ENCODE peak calls at places on chromosomes 7 and 10, in five cellular contexts. One of them, this sample, is unnamed.

GRCh38 chr7:36400606-36401005 is 10.9 kb downstream of the ANLN start:
- DNase-seq in HFF-Myc: no peak
- DNase-seq in GM20000: no peak
- DNase-seq in right lobe of liver: no peak
- DNase-seq in BE2C: no peak
- DNase-seq in this sample: peak

GRCh38 chr7:19404912-19405329 is 259.7 kb upstream of the FERD3L start:
- DNase-seq in HFF-Myc: peak
- DNase-seq in BE2C: no peak
- DNase-seq in right lobe of liver: no peak
- DNase-seq in GM20000: no peak
- DNase-seq in this sample: peak

GRCh38 chr10:15348579-15348978 is 22.5 kb downstream of the FAM171A1 start:
- DNase-seq in GM20000: no peak
- DNase-seq in right lobe of liver: no peak
- DNase-seq in HFF-Myc: no peak
- DNase-seq in BE2C: no peak
- DNase-seq in this sample: no peak

GRCh38 chr10:98519936-98520335 is 73.2 kb upstream of the HPS1 start:
- DNase-seq in BE2C: no peak
- DNase-seq in GM20000: no peak
- DNase-seq in right lobe of liver: no peak
- DNase-seq in HFF-Myc: no peak
- DNase-seq in this sample: no peak

GRCh38 chr10:110845756-110846620 is 25.7 kb upstream of the PDCD4 start:
- DNase-seq in right lobe of liver: peak
- DNase-seq in GM20000: no peak
- DNase-seq in BE2C: peak
- DNase-seq in HFF-Myc: no peak
- DNase-seq in this sample: no peak

GRCh38 chr10:88960854-88961253 is 8.3 kb upstream of the ACTA2 start:
- DNase-seq in right lobe of liver: no peak
- DNase-seq in HFF-Myc: no peak
- DNase-seq in GM20000: no peak
- DNase-seq in BE2C: no peak
- DNase-seq in this sample: no peak

GRCh38 chr7:16063241-16063640 is 358.1 kb downstream of the CRPPA start:
- DNase-seq in BE2C: no peak
- DNase-seq in right lobe of liver: no peak
- DNase-seq in GM20000: no peak
- DNase-seq in HFF-Myc: peak
- DNase-seq in this sample: no peak

GRCh38 chr7:44561962-44562621 is 11.6 kb downstream of the DDX56 start:
- DNase-seq in BE2C: no peak
- DNase-seq in GM20000: no peak
- DNase-seq in right lobe of liver: peak
- DNase-seq in HFF-Myc: peak
- DNase-seq in this sample: peak

GRCh38 chr10:48444861-48445841 is 138.7 kb downstream of the MAPK8 start:
- DNase-seq in BE2C: peak
- DNase-seq in GM20000: no peak
- DNase-seq in HFF-Myc: no peak
- DNase-seq in right lobe of liver: no peak
- DNase-seq in this sample: peak

GRCh38 chr7:86908948-86909347 is 150.5 kb downstream of the ELAPOR2 start:
- DNase-seq in GM20000: no peak
- DNase-seq in HFF-Myc: no peak
- DNase-seq in BE2C: no peak
- DNase-seq in right lobe of liver: no peak
- DNase-seq in this sample: no peak

GRCh38 chr10:75514830-75515229 is 83.4 kb downstream of the LRMDA start:
- DNase-seq in GM20000: no peak
- DNase-seq in HFF-Myc: no peak
- DNase-seq in BE2C: no peak
- DNase-seq in right lobe of liver: no peak
- DNase-seq in this sample: no peak

GRCh38 chr10:129872001-129872400 is 92.1 kb downstream of the EBF3 start:
- DNase-seq in GM20000: no peak
- DNase-seq in right lobe of liver: no peak
- DNase-seq in HFF-Myc: no peak
- DNase-seq in BE2C: no peak
- DNase-seq in this sample: no peak

GRCh38 chr7:74026406-74027123 is 1.4 kb upstream of the ELN start:
- DNase-seq in right lobe of liver: peak
- DNase-seq in GM20000: peak
- DNase-seq in HFF-Myc: no peak
- DNase-seq in BE2C: peak
- DNase-seq in this sample: peak

GRCh38 chr10:121610798-121611325 is 12.6 kb upstream of the FGFR2 start:
- DNase-seq in GM20000: no peak
- DNase-seq in HFF-Myc: peak
- DNase-seq in right lobe of liver: no peak
- DNase-seq in BE2C: no peak
- DNase-seq in this sample: no peak

GRCh38 chr7:120920588-120920987 is 30.0 kb upstream of the ING3 start:
- DNase-seq in right lobe of liver: no peak
- DNase-seq in BE2C: no peak
- DNase-seq in GM20000: no peak
- DNase-seq in HFF-Myc: no peak
- DNase-seq in this sample: no peak

GRCh38 chr7:31249671-31250070 is 90.9 kb downstream of the NEUROD6 start:
- DNase-seq in BE2C: no peak
- DNase-seq in HFF-Myc: no peak
- DNase-seq in right lobe of liver: no peak
- DNase-seq in GM20000: no peak
- DNase-seq in this sample: no peak

GRCh38 chr7:137628211-137628610 is 218.6 kb downstream of the DGKI start:
- DNase-seq in HFF-Myc: no peak
- DNase-seq in GM20000: no peak
- DNase-seq in right lobe of liver: no peak
- DNase-seq in BE2C: peak
- DNase-seq in this sample: no peak

GRCh38 chr10:114384181-114384580 is 20.1 kb downstream of the AFAP1L2 start:
- DNase-seq in right lobe of liver: no peak
- DNase-seq in GM20000: no peak
- DNase-seq in BE2C: no peak
- DNase-seq in HFF-Myc: no peak
- DNase-seq in this sample: no peak

GRCh38 chr10:104045151-104046089 is 40.3 kb downstream of the COL17A1 start:
- DNase-seq in right lobe of liver: peak
- DNase-seq in GM20000: peak
- DNase-seq in HFF-Myc: peak
- DNase-seq in BE2C: peak
- DNase-seq in this sample: peak

GRCh38 chr10:103652599-103653281 is 159.2 kb downstream of the NEURL1 start:
- DNase-seq in HFF-Myc: no peak
- DNase-seq in BE2C: no peak
- DNase-seq in GM20000: no peak
- DNase-seq in right lobe of liver: no peak
- DNase-seq in this sample: no peak

GRCh38 chr7:157550300-157551275 is 213.8 kb downstream of the DNAJB6 start:
- DNase-seq in right lobe of liver: no peak
- DNase-seq in BE2C: no peak
- DNase-seq in HFF-Myc: no peak
- DNase-seq in GM20000: no peak
- DNase-seq in this sample: no peak

GRCh38 chr7:96349572-96349971 is 27.7 kb upstream of the SLC25A13 start:
- DNase-seq in GM20000: no peak
- DNase-seq in right lobe of liver: no peak
- DNase-seq in HFF-Myc: no peak
- DNase-seq in BE2C: no peak
- DNase-seq in this sample: no peak

GRCh38 chr10:32713560-32713959 is 244.5 kb downstream of the ITGB1 start:
- DNase-seq in HFF-Myc: no peak
- DNase-seq in GM20000: no peak
- DNase-seq in right lobe of liver: no peak
- DNase-seq in BE2C: no peak
- DNase-seq in this sample: no peak
- TF ChIP-seq CTCF in HFF-Myc: peak
- TF ChIP-seq CTCF in GM20000: no peak
- TF ChIP-seq CTCF in right lobe of liver: no peak
- TF ChIP-seq CTCF in BE2C: no peak
- TF ChIP-seq CTCF in this sample: peak

GRCh38 chr10:115417585-115418265 is 324.6 kb downstream of the ATRNL1 start:
- DNase-seq in right lobe of liver: no peak
- DNase-seq in HFF-Myc: peak
- DNase-seq in GM20000: peak
- DNase-seq in BE2C: peak
- DNase-seq in this sample: peak
- TF ChIP-seq CTCF in right lobe of liver: peak
- TF ChIP-seq CTCF in HFF-Myc: peak
- TF ChIP-seq CTCF in GM20000: peak
- TF ChIP-seq CTCF in BE2C: peak
- TF ChIP-seq CTCF in this sample: peak

GRCh38 chr7:101216001-101216859 is 1.2 kb downstream of the PLOD3 start:
- DNase-seq in GM20000: no peak
- DNase-seq in right lobe of liver: no peak
- DNase-seq in HFF-Myc: no peak
- DNase-seq in BE2C: no peak
- DNase-seq in this sample: no peak

GRCh38 chr7:101216860-101217387 is 457 bp downstream of the PLOD3 start:
- DNase-seq in HFF-Myc: no peak
- DNase-seq in right lobe of liver: no peak
- DNase-seq in BE2C: no peak
- DNase-seq in GM20000: no peak
- DNase-seq in this sample: no peak

GRCh38 chr7:101218236-101219130 is 518 bp downstream of the ZNHIT1 start:
- DNase-seq in right lobe of liver: no peak
- DNase-seq in GM20000: no peak
- DNase-seq in HFF-Myc: no peak
- DNase-seq in BE2C: no peak
- DNase-seq in this sample: no peak

GRCh38 chr7:101220295-101220694 is 2.3 kb downstream of the ZNHIT1 start:
- DNase-seq in right lobe of liver: peak
- DNase-seq in GM20000: no peak
- DNase-seq in BE2C: no peak
- DNase-seq in HFF-Myc: no peak
- DNase-seq in this sample: no peak

DNA sequence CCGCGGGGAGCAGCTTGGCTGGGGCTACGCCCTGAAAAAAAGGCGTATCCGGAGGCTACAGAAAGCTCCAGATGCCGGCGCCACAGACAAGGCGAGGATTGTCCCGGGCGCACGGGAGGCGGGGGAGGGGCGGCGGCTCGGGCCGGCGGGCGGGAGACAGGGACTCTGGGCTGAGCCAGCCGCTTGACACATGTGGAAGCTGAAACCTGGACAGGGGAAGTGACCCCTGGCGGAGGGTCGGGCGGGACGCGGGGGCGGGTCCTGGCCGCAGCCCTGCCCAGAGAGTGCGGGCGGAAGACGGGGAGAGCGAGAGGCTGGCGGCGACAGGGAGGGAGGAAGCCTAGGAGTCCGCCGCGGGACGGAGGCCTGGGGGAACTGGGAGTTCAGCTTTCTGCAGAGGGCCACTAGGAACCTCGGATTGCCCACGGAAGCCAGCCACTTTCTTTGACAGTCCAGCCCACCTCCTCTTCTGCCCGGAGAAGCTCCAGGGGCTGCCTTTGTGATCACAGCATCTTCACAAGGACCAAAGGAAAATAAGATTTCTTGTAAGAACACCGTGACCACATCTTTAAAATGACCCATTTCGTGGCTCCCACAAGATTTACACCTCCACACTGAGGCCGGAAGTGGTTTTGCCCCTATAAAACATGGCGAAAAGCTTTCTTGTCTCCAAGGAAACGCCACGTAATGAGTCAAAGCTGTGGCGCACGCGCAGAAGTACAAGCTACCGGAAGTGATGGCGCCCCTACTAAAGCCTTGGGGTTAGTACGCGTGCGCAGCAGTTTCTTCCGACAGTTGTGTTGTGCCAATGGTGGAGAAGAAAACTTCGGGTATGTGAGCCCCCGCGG is at the start of the genes PLOD3 and ZNHIT1:
- DNase-seq in HFF-Myc: peak
- DNase-seq in BE2C: peak
- DNase-seq in GM20000: peak
- DNase-seq in right lobe of liver: peak
- DNase-seq in this sample: peak
- TF ChIP-seq CTCF in HFF-Myc: no peak
- TF ChIP-seq CTCF in BE2C: no peak
- TF ChIP-seq CTCF in GM20000: no peak
- TF ChIP-seq CTCF in right lobe of liver: peak
- TF ChIP-seq CTCF in this sample: peak

GRCh38 chr7:39702133-39702532 is 78.8 kb downstream of the RALA start:
- DNase-seq in GM20000: no peak
- DNase-seq in HFF-Myc: no peak
- DNase-seq in right lobe of liver: no peak
- DNase-seq in BE2C: no peak
- DNase-seq in this sample: no peak

GRCh38 chr7:39700932-39701331 is 77.6 kb downstream of the RALA start:
- DNase-seq in BE2C: no peak
- DNase-seq in HFF-Myc: no peak
- DNase-seq in right lobe of liver: peak
- DNase-seq in GM20000: no peak
- DNase-seq in this sample: no peak

GRCh38 chr7:39697481-39697880 is 74.1 kb downstream of the RALA start:
- DNase-seq in right lobe of liver: no peak
- DNase-seq in GM20000: no peak
- DNase-seq in BE2C: no peak
- DNase-seq in HFF-Myc: no peak
- DNase-seq in this sample: no peak

GRCh38 chr7:39700165-39700564 is 76.8 kb downstream of the RALA start:
- DNase-seq in right lobe of liver: no peak
- DNase-seq in GM20000: no peak
- DNase-seq in HFF-Myc: no peak
- DNase-seq in BE2C: no peak
- DNase-seq in this sample: no peak

DNA sequence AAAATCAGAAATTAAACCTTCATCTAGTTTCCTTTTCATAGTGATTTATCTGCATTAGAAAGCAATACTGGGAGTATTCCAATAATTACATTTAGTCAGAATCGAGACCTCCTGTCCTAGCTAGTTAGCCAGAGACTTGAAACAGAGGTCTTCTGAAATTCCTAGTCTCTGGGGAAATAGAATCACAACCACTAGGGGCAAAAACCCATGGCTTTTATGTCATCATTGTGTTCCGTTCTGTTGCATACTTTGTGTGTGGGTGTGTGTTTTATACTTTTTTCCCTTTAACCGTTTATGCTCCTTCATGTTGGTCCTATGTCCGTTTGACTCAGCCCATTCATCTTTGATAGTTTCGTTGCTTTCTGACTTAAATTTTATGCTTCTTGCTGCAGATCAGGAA is 79.8 kb downstream of the RALA start:
- DNase-seq in HFF-Myc: no peak
- DNase-seq in right lobe of liver: no peak
- DNase-seq in BE2C: no peak
- DNase-seq in GM20000: no peak
- DNase-seq in this sample: no peak
- TF ChIP-seq CTCF in HFF-Myc: peak
- TF ChIP-seq CTCF in right lobe of liver: no peak
- TF ChIP-seq CTCF in BE2C: peak
- TF ChIP-seq CTCF in GM20000: no peak
- TF ChIP-seq CTCF in this sample: peak